ENCODE peak calls at places on chromosomes 11 and 22, in ten cellular contexts. One of them, this sample, is unnamed.

GRCh38 chr11:111461460-111462240 is 50.5 kb downstream of the BTG4 start:
- DNase-seq in mammary epithelial cell: no peak
- DNase-seq in kidney: no peak
- DNase-seq in mucosa of descending colon: no peak
- DNase-seq in heart right ventricle: no peak
- DNase-seq in GM23248: no peak
- DNase-seq in SJSA1: no peak
- DNase-seq in neural progenitor cell: no peak
- DNase-seq in adipocyte: no peak
- DNase-seq in OCI-LY7: no peak
- DNase-seq in this sample: no peak

GRCh38 chr11:121418625-121419114 is 33.4 kb upstream of the SORL1 start:
- DNase-seq in neural progenitor cell: no peak
- DNase-seq in SJSA1: no peak
- DNase-seq in adipocyte: no peak
- DNase-seq in GM23248: no peak
- DNase-seq in mammary epithelial cell: no peak
- DNase-seq in mucosa of descending colon: no peak
- DNase-seq in kidney: no peak
- DNase-seq in OCI-LY7: peak; percentile 94
- DNase-seq in heart right ventricle: peak; percentile 52
- DNase-seq in this sample: no peak

GRCh38 chr11:911031-911889 is 650 bp upstream of the CHID1 start:
- DNase-seq in heart right ventricle: peak; percentile 41
- DNase-seq in neural progenitor cell: peak; percentile 76
- DNase-seq in adipocyte: peak; percentile 72
- DNase-seq in kidney: peak; percentile 86
- DNase-seq in mucosa of descending colon: peak; percentile 70
- DNase-seq in OCI-LY7: no peak
- DNase-seq in SJSA1: peak; percentile 50
- DNase-seq in mammary epithelial cell: peak; percentile 38
- DNase-seq in GM23248: peak; percentile 92
- DNase-seq in this sample: peak; percentile 19

GRCh38 chr11:12449961-12450715 is 72.8 kb downstream of the PARVA start:
- DNase-seq in mammary epithelial cell: peak; percentile 89
- DNase-seq in adipocyte: no peak
- DNase-seq in GM23248: peak; percentile 82
- DNase-seq in SJSA1: no peak
- DNase-seq in mucosa of descending colon: no peak
- DNase-seq in heart right ventricle: no peak
- DNase-seq in kidney: no peak
- DNase-seq in OCI-LY7: no peak
- DNase-seq in neural progenitor cell: no peak
- DNase-seq in this sample: no peak

GRCh38 chr22:24390576-24390975 is 36.8 kb upstream of the ADORA2A start:
- DNase-seq in mucosa of descending colon: no peak
- DNase-seq in OCI-LY7: no peak
- DNase-seq in mammary epithelial cell: no peak
- DNase-seq in adipocyte: no peak
- DNase-seq in SJSA1: no peak
- DNase-seq in neural progenitor cell: no peak
- DNase-seq in GM23248: peak; percentile 81
- DNase-seq in kidney: no peak
- DNase-seq in heart right ventricle: no peak
- DNase-seq in this sample: no peak

GRCh38 chr22:34761111-34761510 is 304.8 kb upstream of the ISX start:
- DNase-seq in GM23248: no peak
- DNase-seq in SJSA1: no peak
- DNase-seq in neural progenitor cell: no peak
- DNase-seq in mammary epithelial cell: peak; percentile 86
- DNase-seq in adipocyte: no peak
- DNase-seq in heart right ventricle: no peak
- DNase-seq in OCI-LY7: no peak
- DNase-seq in mucosa of descending colon: no peak
- DNase-seq in kidney: no peak
- DNase-seq in this sample: no peak

GRCh38 chr22:34972498-34972897 is 93.5 kb upstream of the ISX start:
- DNase-seq in kidney: no peak
- DNase-seq in mammary epithelial cell: no peak
- DNase-seq in heart right ventricle: no peak
- DNase-seq in adipocyte: no peak
- DNase-seq in OCI-LY7: no peak
- DNase-seq in neural progenitor cell: peak; percentile 52
- DNase-seq in SJSA1: no peak
- DNase-seq in mucosa of descending colon: no peak
- DNase-seq in GM23248: no peak
- DNase-seq in this sample: no peak

GRCh38 chr11:62842171-62842717 is 2.9 kb upstream of the WDR74 start:
- DNase-seq in heart right ventricle: no peak
- DNase-seq in GM23248: peak; percentile 52
- DNase-seq in mucosa of descending colon: peak; percentile 65
- DNase-seq in neural progenitor cell: no peak
- DNase-seq in adipocyte: peak; percentile 44
- DNase-seq in mammary epithelial cell: no peak
- DNase-seq in OCI-LY7: peak; percentile 63
- DNase-seq in kidney: peak; percentile 85
- DNase-seq in SJSA1: no peak
- DNase-seq in this sample: no peak

GRCh38 chr22:36757608-36758220 is 18.2 kb downstream of the IFT27 start:
- DNase-seq in mammary epithelial cell: peak; percentile 50
- DNase-seq in neural progenitor cell: peak; percentile 89
- DNase-seq in adipocyte: peak; percentile 63
- DNase-seq in heart right ventricle: peak; percentile 64
- DNase-seq in GM23248: peak; percentile 75
- DNase-seq in OCI-LY7: peak; percentile 77
- DNase-seq in mucosa of descending colon: peak; percentile 86
- DNase-seq in kidney: peak; percentile 88
- DNase-seq in SJSA1: peak; percentile 84
- DNase-seq in this sample: peak; percentile 65

GRCh38 chr11:11521306-11522002 is 100.4 kb downstream of the GALNT18 start:
- DNase-seq in heart right ventricle: no peak
- DNase-seq in mucosa of descending colon: no peak
- DNase-seq in mammary epithelial cell: no peak
- DNase-seq in GM23248: no peak
- DNase-seq in neural progenitor cell: no peak
- DNase-seq in kidney: no peak
- DNase-seq in adipocyte: no peak
- DNase-seq in OCI-LY7: no peak
- DNase-seq in SJSA1: no peak
- DNase-seq in this sample: no peak

GRCh38 chr11:10927533-10927932 is 69.7 kb upstream of the ZBED5 start:
- DNase-seq in OCI-LY7: no peak
- DNase-seq in GM23248: peak; percentile 30
- DNase-seq in neural progenitor cell: no peak
- DNase-seq in kidney: no peak
- DNase-seq in mucosa of descending colon: peak; percentile 30
- DNase-seq in mammary epithelial cell: no peak
- DNase-seq in heart right ventricle: no peak
- DNase-seq in adipocyte: no peak
- DNase-seq in SJSA1: no peak
- DNase-seq in this sample: no peak

GRCh38 chr11:2923446-2924375 is 5.5 kb downstream of the PHLDA2 start:
- DNase-seq in neural progenitor cell: no peak
- DNase-seq in SJSA1: no peak
- DNase-seq in adipocyte: no peak
- DNase-seq in GM23248: no peak
- DNase-seq in mammary epithelial cell: no peak
- DNase-seq in mucosa of descending colon: peak; percentile 54
- DNase-seq in kidney: peak; percentile 69
- DNase-seq in heart right ventricle: no peak
- DNase-seq in OCI-LY7: no peak
- DNase-seq in this sample: no peak

GRCh38 chr11:33257160-33257896 is at the start of gene HIPK3:
- DNase-seq in kidney: peak; percentile 96
- DNase-seq in OCI-LY7: peak; percentile 88
- DNase-seq in adipocyte: peak; percentile 94
- DNase-seq in neural progenitor cell: peak; percentile 94
- DNase-seq in SJSA1: peak; percentile 84
- DNase-seq in mammary epithelial cell: peak; percentile 71
- DNase-seq in mucosa of descending colon: peak; percentile 91
- DNase-seq in heart right ventricle: peak; percentile 84
- DNase-seq in GM23248: peak; percentile 94
- DNase-seq in this sample: peak; percentile 86

DNA sequence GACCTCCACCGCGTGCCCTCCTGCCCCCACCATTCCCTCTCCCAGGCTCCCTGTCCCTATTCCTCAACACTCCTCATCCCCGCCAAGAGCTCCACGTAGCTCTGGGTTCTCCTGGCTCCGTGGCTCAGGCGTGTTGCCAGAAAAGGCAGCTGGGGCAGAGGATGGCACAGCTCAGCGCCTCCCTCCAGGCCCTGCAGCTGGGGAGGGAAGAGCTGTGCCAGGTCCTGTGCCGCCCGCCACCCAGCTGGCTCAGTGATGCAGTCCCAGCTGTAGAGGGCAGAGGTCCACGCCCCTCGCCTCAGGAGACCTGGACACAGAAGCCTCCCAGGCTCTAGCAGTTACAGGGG is 4.2 kb downstream of the ARHGAP1 start:
- DNase-seq in neural progenitor cell: no peak
- DNase-seq in SJSA1: no peak
- DNase-seq in kidney: no peak
- DNase-seq in adipocyte: no peak
- DNase-seq in OCI-LY7: no peak
- DNase-seq in mammary epithelial cell: no peak
- DNase-seq in heart right ventricle: peak; percentile 82
- DNase-seq in GM23248: no peak
- DNase-seq in mucosa of descending colon: no peak
- DNase-seq in this sample: no peak
- H3K36me3 ChIP-seq in neural progenitor cell: no peaks in the 10 kb centered on the region
- H3K36me3 ChIP-seq in SJSA1: peaks cover 43% of the 10 kb centered on the region
- H3K36me3 ChIP-seq in kidney: peaks cover 20% of the 10 kb centered on the region
- H3K36me3 ChIP-seq in adipocyte: peaks cover 38% of the 10 kb centered on the region
- H3K36me3 ChIP-seq in OCI-LY7: peaks cover 20% of the 10 kb centered on the region
- H3K36me3 ChIP-seq in mammary epithelial cell: peaks cover 6% of the 10 kb centered on the region
- H3K36me3 ChIP-seq in heart right ventricle: peaks cover 58% of the 10 kb centered on the region
- H3K36me3 ChIP-seq in GM23248: peaks cover 11% of the 10 kb centered on the region
- H3K36me3 ChIP-seq in mucosa of descending colon: peaks cover 13% of the 10 kb centered on the region
- H3K36me3 ChIP-seq in this sample: no peaks in the 10 kb centered on the region

DNA sequence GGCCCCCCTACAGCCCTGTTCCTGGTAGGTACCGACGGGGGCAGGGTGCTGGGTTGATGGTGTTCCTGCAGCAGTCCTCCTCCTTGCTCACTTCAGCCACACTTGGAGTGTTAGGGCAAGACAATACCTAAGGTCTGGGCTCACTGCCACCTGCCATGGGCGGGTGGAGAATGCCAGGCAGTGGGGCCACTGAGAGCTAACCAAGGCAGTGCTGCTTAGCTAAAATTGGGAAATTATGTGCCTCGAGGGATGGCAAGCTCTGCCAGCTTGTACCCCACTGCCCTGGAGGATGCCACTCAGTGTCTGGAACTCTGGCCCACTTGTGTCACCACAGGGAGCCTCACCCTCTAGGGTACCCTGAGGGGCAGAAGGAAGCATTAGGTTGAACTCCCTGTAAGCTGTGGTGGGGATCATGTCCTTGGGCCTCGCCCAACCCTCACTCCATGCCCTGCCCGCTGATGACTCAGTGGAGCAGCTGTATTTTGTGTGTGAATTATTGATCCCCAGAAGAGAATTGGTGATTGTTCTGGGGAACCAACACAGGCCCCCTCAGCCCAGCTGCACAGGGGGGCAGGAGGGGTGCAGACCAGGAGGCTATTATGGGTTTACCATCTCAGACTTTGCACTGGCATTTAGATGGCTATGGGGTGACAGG is 17.7 kb downstream of the PHLDB1 start:
- DNase-seq in kidney: no peak
- DNase-seq in OCI-LY7: no peak
- DNase-seq in mammary epithelial cell: peak; percentile 46
- DNase-seq in SJSA1: no peak
- DNase-seq in heart right ventricle: no peak
- DNase-seq in adipocyte: no peak
- DNase-seq in mucosa of descending colon: no peak
- DNase-seq in GM23248: no peak
- DNase-seq in neural progenitor cell: no peak
- DNase-seq in this sample: no peak
- H3K4me1 ChIP-seq in kidney: peaks cover 26% of the 10 kb centered on the region
- H3K4me1 ChIP-seq in OCI-LY7: no peaks in the 10 kb centered on the region
- H3K4me1 ChIP-seq in mammary epithelial cell: peaks cover 70% of the 10 kb centered on the region
- H3K4me1 ChIP-seq in SJSA1: peaks cover 30% of the 10 kb centered on the region
- H3K4me1 ChIP-seq in heart right ventricle: peaks cover 93% of the 10 kb centered on the region
- H3K4me1 ChIP-seq in adipocyte: peaks cover 60% of the 10 kb centered on the region
- H3K4me1 ChIP-seq in mucosa of descending colon: peaks cover 24% of the 10 kb centered on the region
- H3K4me1 ChIP-seq in GM23248: peaks cover 50% of the 10 kb centered on the region
- H3K4me1 ChIP-seq in neural progenitor cell: peaks cover 25% of the 10 kb centered on the region
- H3K4me1 ChIP-seq in this sample: no peaks in the 10 kb centered on the region

GRCh38 chr11:61327669-61328071 is 5.2 kb downstream of the DDB1 start:
- DNase-seq in mucosa of descending colon: no peak
- DNase-seq in SJSA1: no peak
- DNase-seq in OCI-LY7: no peak
- DNase-seq in heart right ventricle: no peak
- DNase-seq in adipocyte: peak; percentile 42
- DNase-seq in kidney: no peak
- DNase-seq in mammary epithelial cell: no peak
- DNase-seq in neural progenitor cell: no peak
- DNase-seq in GM23248: peak; percentile 76
- DNase-seq in this sample: no peak

GRCh38 chr11:61328351-61328750 is 4.6 kb downstream of the DDB1 start:
- DNase-seq in kidney: no peak
- DNase-seq in mucosa of descending colon: no peak
- DNase-seq in SJSA1: no peak
- DNase-seq in adipocyte: no peak
- DNase-seq in OCI-LY7: no peak
- DNase-seq in GM23248: no peak
- DNase-seq in neural progenitor cell: no peak
- DNase-seq in mammary epithelial cell: no peak
- DNase-seq in heart right ventricle: no peak
- DNase-seq in this sample: no peak

GRCh38 chr11:61329871-61330270 is 3.0 kb downstream of the DDB1 start:
- DNase-seq in OCI-LY7: no peak
- DNase-seq in GM23248: no peak
- DNase-seq in mucosa of descending colon: no peak
- DNase-seq in heart right ventricle: no peak
- DNase-seq in mammary epithelial cell: no peak
- DNase-seq in SJSA1: no peak
- DNase-seq in adipocyte: peak; percentile 12
- DNase-seq in neural progenitor cell: no peak
- DNase-seq in kidney: no peak
- DNase-seq in this sample: no peak

GRCh38 chr11:61331636-61332035 is 1.3 kb downstream of the DDB1 start:
- DNase-seq in mammary epithelial cell: no peak
- DNase-seq in SJSA1: no peak
- DNase-seq in GM23248: peak; percentile 43
- DNase-seq in heart right ventricle: no peak
- DNase-seq in kidney: no peak
- DNase-seq in mucosa of descending colon: no peak
- DNase-seq in neural progenitor cell: no peak
- DNase-seq in OCI-LY7: no peak
- DNase-seq in adipocyte: no peak
- DNase-seq in this sample: no peak

GRCh38 chr11:61325649-61326414 is 7.1 kb downstream of the DDB1 start:
- DNase-seq in OCI-LY7: no peak
- DNase-seq in mucosa of descending colon: no peak
- DNase-seq in kidney: no peak
- DNase-seq in GM23248: no peak
- DNase-seq in adipocyte: peak; percentile 74
- DNase-seq in heart right ventricle: no peak
- DNase-seq in neural progenitor cell: no peak
- DNase-seq in SJSA1: no peak
- DNase-seq in mammary epithelial cell: peak; percentile 76
- DNase-seq in this sample: no peak
- H3K36me3 ChIP-seq in OCI-LY7: peaks cover 99% of the 10 kb centered on the region
- H3K36me3 ChIP-seq in mucosa of descending colon: no peaks in the 10 kb centered on the region
- H3K36me3 ChIP-seq in kidney: peaks cover 54% of the 10 kb centered on the region
- H3K36me3 ChIP-seq in GM23248: peaks cover 55% of the 10 kb centered on the region
- H3K36me3 ChIP-seq in adipocyte: peaks cover 80% of the 10 kb centered on the region
- H3K36me3 ChIP-seq in heart right ventricle: peaks cover 92% of the 10 kb centered on the region
- H3K36me3 ChIP-seq in neural progenitor cell: peaks cover 26% of the 10 kb centered on the region
- H3K36me3 ChIP-seq in SJSA1: peaks cover 97% of the 10 kb centered on the region
- H3K36me3 ChIP-seq in mammary epithelial cell: peaks cover 50% of the 10 kb centered on the region
- H3K36me3 ChIP-seq in this sample: peaks cover 25% of the 10 kb centered on the region

GRCh38 chr22:22555596-22555995 is 3.5 kb downstream of the PRAME start:
- DNase-seq in heart right ventricle: no peak
- DNase-seq in kidney: no peak
- DNase-seq in mammary epithelial cell: no peak
- DNase-seq in mucosa of descending colon: no peak
- DNase-seq in neural progenitor cell: no peak
- DNase-seq in SJSA1: no peak
- DNase-seq in OCI-LY7: no peak
- DNase-seq in GM23248: no peak
- DNase-seq in adipocyte: no peak
- DNase-seq in this sample: no peak
- H3K4me1 ChIP-seq in heart right ventricle: peaks cover 11% of the 10 kb centered on the region
- H3K4me1 ChIP-seq in kidney: no peaks in the 10 kb centered on the region
- H3K4me1 ChIP-seq in mammary epithelial cell: no peaks in the 10 kb centered on the region
- H3K4me1 ChIP-seq in mucosa of descending colon: no peaks in the 10 kb centered on the region
- H3K4me1 ChIP-seq in neural progenitor cell: no peaks in the 10 kb centered on the region
- H3K4me1 ChIP-seq in SJSA1: no peaks in the 10 kb centered on the region
- H3K4me1 ChIP-seq in OCI-LY7: peaks cover 14% of the 10 kb centered on the region
- H3K4me1 ChIP-seq in GM23248: no peaks in the 10 kb centered on the region
- H3K4me1 ChIP-seq in adipocyte: no peaks in the 10 kb centered on the region
- H3K4me1 ChIP-seq in this sample: peaks cover 3% of the 10 kb centered on the region

This sample was measured in MM.1S.